ENCODE peak calls at places on chromosomes 11 and 22, in six cellular contexts. J, O, T, I, K and E are unnamed samples.

GRCh38 chr11:10658621-10659338 is 34.8 kb downstream of the IRAG1 start:
- DNase-seq in I (no peak), O (no peak), K (no peak), J (no peak), T (no peak), E (no peak)

GRCh38 chr11:74493816-74494630 is 499 bp upstream of the LIPT2 start:
- DNase-seq in T (no peak), O (no peak), I (no peak), J (peak; percentile 22), K (no peak), E (no peak)

GRCh38 chr11:74634537-74634936 is 42.2 kb downstream of the POLD3 start:
- DNase-seq in O (peak; percentile 63), I (no peak), K (no peak), T (peak; percentile 14), J (peak; percentile 71), E (no peak)

GRCh38 chr11:19670030-19670761 is 42.4 kb upstream of the NAV2 start:
- DNase-seq in T (no peak), J (peak; percentile 37), I (no peak), K (no peak), O (no peak), E (no peak)

GRCh38 chr11:18145025-18145424 is 12.7 kb downstream of the MRGPRX3 start:
- DNase-seq in J (no peak), I (no peak), O (no peak), T (no peak), K (no peak), E (no peak)

GRCh38 chr22:47420211-47420610 is 657.8 kb downstream of the TBC1D22A start:
- DNase-seq in K (no peak), J (no peak), O (no peak), T (no peak), I (no peak), E (no peak)

GRCh38 chr22:20656516-20656901 is 117.4 kb upstream of the SERPIND1 start:
- DNase-seq in K (no peak), J (no peak), T (no peak), I (no peak), O (no peak), E (no peak)

GRCh38 chr11:34405079-34405858 is 33.5 kb upstream of the CAT start:
- DNase-seq in K (no peak), O (no peak), I (no peak), J (no peak), T (no peak), E (no peak)

GRCh38 chr11:124672531-124673215 is 866 bp downstream of the SIAE start:
- DNase-seq in I (no peak), K (no peak), O (peak; percentile 11), T (no peak), J (no peak), E (no peak)

GRCh38 chr11:33013706-33014105 is 2.0 kb upstream of the DEPDC7 start:
- DNase-seq in J (no peak), K (no peak), I (no peak), T (no peak), O (no peak), E (no peak)

GRCh38 chr22:49996192-49996531 is 16.4 kb downstream of the IL17REL start:
- DNase-seq in J (no peak), O (no peak), T (peak; percentile 70), I (no peak), K (no peak), E (no peak)

GRCh38 chr11:110679323-110679980 is 32.8 kb downstream of the ARHGAP20 start:
- DNase-seq in T (no peak), I (no peak), J (no peak), K (no peak), O (no peak), E (no peak)

GRCh38 chr11:119361056-119361787 is 14.7 kb upstream of the MFRP start:
- DNase-seq in T (no peak), J (peak; percentile 79), O (peak; percentile 83), K (peak; percentile 37), I (no peak), E (no peak)

DNA sequence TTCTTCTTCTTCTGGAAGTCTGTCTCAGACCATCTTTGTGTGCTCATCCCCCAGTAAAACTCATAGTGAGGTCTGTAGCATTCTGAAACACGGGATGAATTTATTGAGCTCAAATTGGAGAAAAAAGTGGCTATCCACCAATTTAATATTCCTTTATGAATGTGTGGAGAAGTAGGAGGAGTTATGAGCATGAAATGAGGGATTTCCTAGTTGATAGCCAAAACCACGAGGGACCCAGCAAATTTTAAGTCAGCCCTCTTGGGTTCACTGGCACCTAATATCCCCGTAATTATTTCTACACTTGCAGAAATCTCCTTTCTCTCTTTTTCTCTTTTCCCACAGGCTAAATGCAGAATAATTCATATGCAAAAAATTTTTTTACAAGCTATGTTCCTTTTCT is at the start of gene OR52A1:
- DNase-seq in K (no peak), T (no peak), J (no peak), O (no peak), I (no peak), E (no peak)
- TF ChIP-seq CTCF in K (no peak), T (no peak), J (no peak), O (no peak), I (no peak), E (no peak)

DNA sequence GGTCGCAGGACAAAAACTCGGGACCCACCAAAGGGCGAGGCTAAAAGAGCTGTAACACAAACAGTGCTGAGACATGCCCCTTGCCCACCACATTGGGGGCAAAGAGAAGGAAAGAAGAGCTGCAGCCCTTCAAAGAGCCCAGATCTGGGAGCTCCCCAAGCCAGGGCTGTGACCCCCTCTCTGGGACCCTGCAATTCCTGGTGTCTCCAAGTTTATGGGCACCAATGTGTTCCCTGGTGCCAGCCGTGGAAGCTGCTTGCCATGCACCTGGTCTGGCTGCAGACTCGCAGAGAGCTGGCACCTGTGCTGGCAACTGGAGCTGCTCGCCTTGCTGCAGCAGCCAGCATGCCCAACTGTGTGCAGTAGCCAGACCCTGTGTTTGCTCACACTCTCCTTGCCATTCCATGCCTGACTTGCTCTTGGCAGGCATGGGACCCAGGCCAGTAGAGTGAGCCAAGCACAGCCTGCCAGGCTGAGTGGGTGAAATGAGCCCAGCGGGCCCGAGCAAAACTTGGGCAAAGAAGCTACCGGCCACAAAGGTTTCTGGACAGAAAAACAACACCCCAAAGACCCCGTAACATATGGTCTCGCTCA is 16.0 kb downstream of the RRP8 start:
- DNase-seq in O (no peak), T (no peak), I (peak; percentile 51), J (no peak), K (no peak), E (no peak)
- TF ChIP-seq POLR2AphosphoS5 in O (no peak), T (peak; percentile 29), I (peak; percentile 42), J (no peak), K (no peak), E (no peak)

GRCh38 chr22:37636186-37636948 is 3.1 kb upstream of the SH3BP1 start:
- DNase-seq in T (peak; percentile 51), J (no peak), K (peak; percentile 85), O (no peak), I (no peak), E (no peak)

GRCh38 chr22:37633693-37634504 is 5.6 kb upstream of the SH3BP1 start:
- DNase-seq in T (peak; percentile 84), J (no peak), O (peak; percentile 78), K (peak; percentile 96), I (peak; percentile 40), E (peak; percentile 92)

GRCh38 chr22:37635157-37635556 is 4.3 kb upstream of the SH3BP1 start:
- DNase-seq in I (no peak), J (no peak), T (no peak), K (peak; percentile 73), O (no peak), E (no peak)

GRCh38 chr22:37633082-37633692 is 6.3 kb upstream of the SH3BP1 start:
- DNase-seq in T (peak; percentile 54), I (no peak), O (no peak), K (peak; percentile 88), J (no peak), E (no peak)

GRCh38 chr22:37634505-37635002 is 4.9 kb upstream of the SH3BP1 start:
- DNase-seq in J (no peak), T (no peak), K (peak; percentile 82), O (peak; percentile 35), I (no peak), E (peak; percentile 73)
- TF ChIP-seq CTCF in J (no peak), T (peak; percentile 14), K (no peak), O (peak; percentile 30), I (peak; percentile 11), E (no peak)

DNA sequence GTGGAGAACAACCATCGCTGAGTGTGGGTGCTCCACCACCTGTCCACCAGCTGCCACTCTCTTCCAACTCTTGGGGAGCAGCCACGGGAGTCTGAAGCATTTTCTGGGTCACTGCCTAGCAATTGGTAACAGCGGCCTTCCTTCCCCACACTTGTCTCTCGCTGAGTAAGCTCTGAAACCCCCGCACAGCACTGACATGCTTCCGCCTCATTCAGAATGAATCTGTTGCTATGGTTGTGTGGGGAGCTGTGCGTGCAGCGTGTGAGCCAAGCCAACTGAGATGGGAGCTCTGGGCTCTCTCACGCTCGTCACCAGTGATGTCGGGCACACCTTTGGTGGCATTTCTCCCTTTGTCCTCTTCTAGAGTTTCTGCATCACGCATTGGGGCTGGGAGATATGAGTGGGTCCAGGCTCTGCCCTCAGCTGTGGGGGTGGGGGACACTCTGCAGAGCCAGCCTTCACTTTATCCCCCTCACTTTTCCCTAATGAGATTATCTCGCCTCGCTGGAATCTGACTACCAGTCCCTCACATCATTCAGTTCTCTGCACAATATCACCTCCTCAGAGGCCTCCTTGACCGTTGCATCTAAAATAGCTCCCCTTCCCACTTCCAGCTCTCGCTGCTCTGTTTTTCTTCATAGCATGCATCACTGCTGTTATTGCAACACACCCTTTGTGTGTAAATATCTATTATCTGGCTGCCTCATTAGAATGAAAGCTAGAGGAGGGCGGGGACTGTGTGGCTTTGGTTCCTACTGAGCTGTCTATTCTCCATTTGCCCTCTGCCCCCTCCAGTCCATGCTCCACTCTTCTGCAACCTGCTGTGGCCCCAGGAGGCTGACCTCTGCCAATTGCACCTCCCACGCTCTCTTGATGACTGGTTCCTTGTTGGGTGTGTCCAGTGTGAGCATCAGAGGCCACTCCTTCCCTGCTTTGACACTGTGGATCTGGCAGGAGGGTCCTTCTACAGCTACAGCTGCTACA is 569.9 kb upstream of the CADM1 start:
- DNase-seq in T (no peak), J (no peak), O (no peak), I (no peak), K (no peak), E (no peak)
- TF ChIP-seq POLR2AphosphoS5 in T (no peak), J (no peak), O (no peak), I (no peak), K (no peak), E (no peak)

DNA sequence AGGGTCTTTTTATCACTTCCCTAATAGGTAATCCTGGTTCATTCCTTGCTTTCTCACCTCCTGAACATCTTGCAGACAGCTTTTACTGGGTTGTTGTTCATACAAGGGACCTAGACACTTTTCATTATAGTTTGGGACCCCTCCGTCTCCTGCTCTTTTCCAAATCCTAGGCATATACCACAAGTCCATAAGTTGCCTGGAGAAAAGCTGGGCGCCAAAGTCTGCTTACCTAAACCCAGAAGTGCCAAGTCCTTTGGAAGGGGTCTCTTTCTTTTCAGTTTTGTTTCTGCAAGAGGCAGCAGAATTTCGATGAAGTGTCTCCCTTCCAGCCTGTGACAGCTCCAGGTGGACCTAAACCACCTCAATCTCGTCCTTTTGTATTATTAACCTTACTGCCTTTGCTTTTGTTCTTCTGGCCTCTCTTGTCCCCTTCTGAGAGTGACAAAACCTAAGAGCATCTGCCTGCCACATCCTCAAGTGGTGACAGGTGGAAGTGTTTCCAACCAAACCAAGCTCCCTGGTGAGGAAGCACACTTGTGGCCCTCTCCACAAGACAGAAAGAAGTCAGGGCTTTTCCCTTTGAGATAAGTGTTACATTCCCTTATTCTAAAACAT is 19.5 kb upstream of the P2RY6 start:
- DNase-seq in O (no peak), I (no peak), J (peak; percentile 40), K (no peak), T (no peak), E (peak; percentile 69)
- TF ChIP-seq CTCF in O (peak; percentile 28), I (no peak), J (no peak), K (no peak), T (no peak), E (no peak)

GRCh38 chr11:65606876-65607613 is 7.0 kb downstream of the MAP3K11 start:
- DNase-seq in J (peak; percentile 89), T (peak; percentile 91), K (peak; percentile 90), I (peak; percentile 89), O (peak; percentile 83), E (peak; percentile 95)
- TF ChIP-seq POLR2AphosphoS5 in J (peak; percentile 42), T (no peak), K (peak; percentile 8), I (peak; percentile 73), O (no peak), E (peak; percentile 56)